ENCODE peak calls at places on chromosomes 12 and 14, in seven cellular contexts. One of them, this sample, is unnamed.

GRCh38 chr12:544142-544541 is 84.4 kb downstream of the B4GALNT3 start:
- DNase-seq in HepG2: no peak
- DNase-seq in NB4: no peak
- DNase-seq in adrenal gland: no peak
- DNase-seq in OCI-LY7: no peak
- DNase-seq in bronchial epithelial cell: no peak
- DNase-seq in brain microvascular endothelial cell: no peak
- DNase-seq in this sample: no peak

GRCh38 chr12:115966376-115966775 is 311.1 kb downstream of the MED13L start:
- DNase-seq in HepG2: no peak
- DNase-seq in NB4: no peak
- DNase-seq in adrenal gland: no peak
- DNase-seq in OCI-LY7: no peak
- DNase-seq in bronchial epithelial cell: no peak
- DNase-seq in brain microvascular endothelial cell: no peak
- DNase-seq in this sample: no peak

GRCh38 chr12:53550595-53550994 is 43.3 kb upstream of the NPFF start:
- DNase-seq in HepG2: no peak
- DNase-seq in NB4: no peak
- DNase-seq in adrenal gland: no peak
- DNase-seq in OCI-LY7: no peak
- DNase-seq in bronchial epithelial cell: peak; percentile 74
- DNase-seq in brain microvascular endothelial cell: peak; percentile 51
- DNase-seq in this sample: no peak

GRCh38 chr12:100185361-100185894 is 15.2 kb upstream of the ACTR6 start:
- DNase-seq in HepG2: no peak
- DNase-seq in NB4: peak; percentile 57
- DNase-seq in adrenal gland: no peak
- DNase-seq in OCI-LY7: no peak
- DNase-seq in bronchial epithelial cell: no peak
- DNase-seq in brain microvascular endothelial cell: no peak
- DNase-seq in this sample: peak; percentile 86

GRCh38 chr12:120961604-120962486 is 16.5 kb upstream of the HNF1A start:
- DNase-seq in HepG2: no peak
- DNase-seq in NB4: no peak
- DNase-seq in adrenal gland: peak; percentile 52
- DNase-seq in OCI-LY7: no peak
- DNase-seq in bronchial epithelial cell: peak; percentile 54
- DNase-seq in brain microvascular endothelial cell: no peak
- DNase-seq in this sample: no peak

GRCh38 chr14:76726551-76726961 is 34.7 kb upstream of the VASH1 start:
- DNase-seq in HepG2: no peak
- DNase-seq in NB4: no peak
- DNase-seq in adrenal gland: no peak
- DNase-seq in OCI-LY7: no peak
- DNase-seq in bronchial epithelial cell: no peak
- DNase-seq in brain microvascular endothelial cell: no peak
- DNase-seq in this sample: no peak

GRCh38 chr12:113070117-113070906 is 13.8 kb downstream of the DTX1 start:
- DNase-seq in HepG2: no peak
- DNase-seq in NB4: peak; percentile 93
- DNase-seq in adrenal gland: no peak
- DNase-seq in OCI-LY7: peak; percentile 68
- DNase-seq in bronchial epithelial cell: no peak
- DNase-seq in brain microvascular endothelial cell: no peak
- DNase-seq in this sample: peak; percentile 62

GRCh38 chr14:104886690-104887622 is 21.9 kb downstream of the CEP170B start:
- DNase-seq in HepG2: no peak
- DNase-seq in NB4: no peak
- DNase-seq in adrenal gland: peak; percentile 11
- DNase-seq in OCI-LY7: no peak
- DNase-seq in bronchial epithelial cell: no peak
- DNase-seq in brain microvascular endothelial cell: no peak
- DNase-seq in this sample: no peak

GRCh38 chr14:93056840-93057585 is 58.7 kb downstream of the ITPK1 start:
- DNase-seq in HepG2: peak; percentile 77
- DNase-seq in NB4: no peak
- DNase-seq in adrenal gland: peak; percentile 89
- DNase-seq in OCI-LY7: no peak
- DNase-seq in bronchial epithelial cell: no peak
- DNase-seq in brain microvascular endothelial cell: no peak
- DNase-seq in this sample: no peak

GRCh38 chr12:44076892-44077291 is 241.0 kb downstream of the TMEM117 start:
- DNase-seq in HepG2: no peak
- DNase-seq in NB4: no peak
- DNase-seq in adrenal gland: no peak
- DNase-seq in OCI-LY7: no peak
- DNase-seq in bronchial epithelial cell: no peak
- DNase-seq in brain microvascular endothelial cell: no peak
- DNase-seq in this sample: no peak

GRCh38 chr12:8914716-8915526 is 612 bp downstream of the PHC1 start:
- DNase-seq in HepG2: peak; percentile 24
- DNase-seq in NB4: peak; percentile 65
- DNase-seq in adrenal gland: peak; percentile 53
- DNase-seq in OCI-LY7: peak; percentile 42
- DNase-seq in bronchial epithelial cell: peak; percentile 53
- DNase-seq in brain microvascular endothelial cell: peak; percentile 40
- DNase-seq in this sample: peak; percentile 73

GRCh38 chr12:4997939-4998338 is 45.7 kb upstream of the KCNA5 start:
- DNase-seq in HepG2: no peak
- DNase-seq in NB4: no peak
- DNase-seq in adrenal gland: peak; percentile 21
- DNase-seq in OCI-LY7: no peak
- DNase-seq in bronchial epithelial cell: peak; percentile 82
- DNase-seq in brain microvascular endothelial cell: peak; percentile 88
- DNase-seq in this sample: no peak

GRCh38 chr12:67937822-67938221 is 51.4 kb upstream of the IFNG-AS1 start:
- DNase-seq in HepG2: no peak
- DNase-seq in NB4: no peak
- DNase-seq in adrenal gland: no peak
- DNase-seq in OCI-LY7: peak; percentile 11
- DNase-seq in bronchial epithelial cell: no peak
- DNase-seq in brain microvascular endothelial cell: no peak
- DNase-seq in this sample: peak; percentile 25
- TF ChIP-seq CTCF in HepG2: no peak
- TF ChIP-seq CTCF in NB4: no peak
- TF ChIP-seq CTCF in adrenal gland: no peak
- TF ChIP-seq CTCF in OCI-LY7: peak; percentile 45
- TF ChIP-seq CTCF in bronchial epithelial cell: no peak
- TF ChIP-seq CTCF in brain microvascular endothelial cell: no peak
- TF ChIP-seq CTCF in this sample: peak; percentile 8

GRCh38 chr14:20679907-20680306 is 4.5 kb upstream of the RNASE4 start:
- DNase-seq in HepG2: peak; percentile 76
- DNase-seq in NB4: peak; percentile 34
- DNase-seq in adrenal gland: peak; percentile 9
- DNase-seq in OCI-LY7: no peak
- DNase-seq in bronchial epithelial cell: peak; percentile 48
- DNase-seq in brain microvascular endothelial cell: peak; percentile 20
- DNase-seq in this sample: peak; percentile 41
- H3K4me3 ChIP-seq in HepG2: peak overlapping the region; percentile 83
- H3K4me3 ChIP-seq in NB4: no peak overlapping the region
- H3K4me3 ChIP-seq in adrenal gland: no peak overlapping the region
- H3K4me3 ChIP-seq in OCI-LY7: peak overlapping the region; percentile 74
- H3K4me3 ChIP-seq in bronchial epithelial cell: no peak overlapping the region
- H3K4me3 ChIP-seq in brain microvascular endothelial cell: no peak overlapping the region
- H3K4me3 ChIP-seq in this sample: peak overlapping the region; percentile 78

DNA sequence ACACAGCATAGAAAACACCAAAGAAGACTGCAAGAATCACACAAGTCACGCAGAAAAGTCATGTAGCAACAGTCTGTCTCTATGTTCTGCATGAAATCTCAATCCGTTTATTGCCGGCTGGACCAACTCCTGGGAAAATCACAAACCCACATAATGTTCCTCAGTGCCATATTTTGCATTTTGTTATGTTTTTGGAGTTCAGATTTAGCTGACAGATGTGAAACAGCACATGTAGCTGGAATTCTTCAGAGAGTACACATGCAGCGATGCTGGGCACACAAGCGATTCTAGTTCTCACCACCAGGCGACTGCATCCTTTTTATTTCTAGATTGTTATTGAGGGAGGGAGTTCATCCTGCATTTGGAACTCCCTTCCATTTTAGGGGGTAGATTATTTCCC is 193.2 kb downstream of the APAF1 start:
- DNase-seq in HepG2: no peak
- DNase-seq in NB4: no peak
- DNase-seq in adrenal gland: no peak
- DNase-seq in OCI-LY7: no peak
- DNase-seq in bronchial epithelial cell: no peak
- DNase-seq in brain microvascular endothelial cell: peak; percentile 32
- DNase-seq in this sample: no peak
- TF ChIP-seq CTCF in HepG2: no peak
- TF ChIP-seq CTCF in NB4: peak; percentile 17
- TF ChIP-seq CTCF in adrenal gland: no peak
- TF ChIP-seq CTCF in OCI-LY7: no peak
- TF ChIP-seq CTCF in bronchial epithelial cell: no peak
- TF ChIP-seq CTCF in brain microvascular endothelial cell: peak; percentile 67
- TF ChIP-seq CTCF in this sample: peak; percentile 17

GRCh38 chr12:24231298-24231697 is 281.8 kb upstream of the SOX5 start:
- DNase-seq in HepG2: no peak
- DNase-seq in NB4: no peak
- DNase-seq in adrenal gland: no peak
- DNase-seq in OCI-LY7: no peak
- DNase-seq in bronchial epithelial cell: no peak
- DNase-seq in brain microvascular endothelial cell: no peak
- DNase-seq in this sample: peak; percentile 1
- H3K4me3 ChIP-seq in HepG2: no peak overlapping the region
- H3K4me3 ChIP-seq in NB4: no peak overlapping the region
- H3K4me3 ChIP-seq in adrenal gland: no peak overlapping the region
- H3K4me3 ChIP-seq in OCI-LY7: no peak overlapping the region
- H3K4me3 ChIP-seq in bronchial epithelial cell: no peak overlapping the region
- H3K4me3 ChIP-seq in brain microvascular endothelial cell: no peak overlapping the region
- H3K4me3 ChIP-seq in this sample: no peak overlapping the region

DNA sequence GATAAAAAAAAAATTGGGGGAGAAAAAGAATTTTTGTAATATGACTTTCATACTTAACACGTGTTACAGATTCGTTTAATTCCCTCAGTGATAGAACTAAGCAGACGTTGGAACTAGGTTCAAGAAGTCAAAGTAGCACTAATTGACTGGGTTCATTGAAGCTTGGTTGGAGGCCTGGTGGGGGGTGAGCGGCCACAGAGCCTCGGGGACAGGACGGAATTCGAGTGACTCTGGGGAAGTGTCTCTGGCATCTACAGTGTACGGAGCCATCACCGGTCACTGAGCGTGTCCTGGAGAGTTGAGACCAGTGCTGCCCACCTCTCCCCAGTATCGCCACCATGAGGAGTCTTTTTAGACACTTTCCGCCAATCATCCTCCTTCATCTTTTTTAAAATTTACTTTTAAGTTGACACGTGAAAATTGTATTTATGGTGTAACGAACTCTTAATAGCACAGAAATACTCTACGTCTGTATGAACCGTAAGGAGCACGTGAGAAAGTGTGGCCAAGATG is 1.3 kb downstream of the ZFYVE21 start:
- DNase-seq in HepG2: peak; percentile 11
- DNase-seq in NB4: no peak
- DNase-seq in adrenal gland: no peak
- DNase-seq in OCI-LY7: no peak
- DNase-seq in bronchial epithelial cell: no peak
- DNase-seq in brain microvascular endothelial cell: no peak
- DNase-seq in this sample: no peak
- TF ChIP-seq CTCF in HepG2: no peak
- TF ChIP-seq CTCF in NB4: no peak
- TF ChIP-seq CTCF in adrenal gland: no peak
- TF ChIP-seq CTCF in OCI-LY7: peak; percentile 32
- TF ChIP-seq CTCF in bronchial epithelial cell: no peak
- TF ChIP-seq CTCF in brain microvascular endothelial cell: no peak
- TF ChIP-seq CTCF in this sample: no peak

GRCh38 chr14:33642641-33643342 is 308.1 kb downstream of the EGLN3 start:
- DNase-seq in HepG2: no peak
- DNase-seq in NB4: no peak
- DNase-seq in adrenal gland: no peak
- DNase-seq in OCI-LY7: no peak
- DNase-seq in bronchial epithelial cell: no peak
- DNase-seq in brain microvascular endothelial cell: no peak
- DNase-seq in this sample: no peak
- H3K4me3 ChIP-seq in HepG2: no peak overlapping the region
- H3K4me3 ChIP-seq in NB4: no peak overlapping the region
- H3K4me3 ChIP-seq in adrenal gland: no peak overlapping the region
- H3K4me3 ChIP-seq in OCI-LY7: no peak overlapping the region
- H3K4me3 ChIP-seq in bronchial epithelial cell: no peak overlapping the region
- H3K4me3 ChIP-seq in brain microvascular endothelial cell: no peak overlapping the region
- H3K4me3 ChIP-seq in this sample: no peak overlapping the region

GRCh38 chr14:35963209-35963608 is 137.1 kb downstream of the BRMS1L start:
- DNase-seq in HepG2: peak; percentile 45
- DNase-seq in NB4: peak; percentile 11
- DNase-seq in adrenal gland: no peak
- DNase-seq in OCI-LY7: no peak
- DNase-seq in bronchial epithelial cell: peak; percentile 36
- DNase-seq in brain microvascular endothelial cell: no peak
- DNase-seq in this sample: peak; percentile 58
- TF ChIP-seq CTCF in HepG2: peak; percentile 48
- TF ChIP-seq CTCF in NB4: peak; percentile 25
- TF ChIP-seq CTCF in adrenal gland: no peak
- TF ChIP-seq CTCF in OCI-LY7: peak; percentile 65
- TF ChIP-seq CTCF in bronchial epithelial cell: peak; percentile 50
- TF ChIP-seq CTCF in brain microvascular endothelial cell: peak; percentile 33
- TF ChIP-seq CTCF in this sample: peak; percentile 40

DNA sequence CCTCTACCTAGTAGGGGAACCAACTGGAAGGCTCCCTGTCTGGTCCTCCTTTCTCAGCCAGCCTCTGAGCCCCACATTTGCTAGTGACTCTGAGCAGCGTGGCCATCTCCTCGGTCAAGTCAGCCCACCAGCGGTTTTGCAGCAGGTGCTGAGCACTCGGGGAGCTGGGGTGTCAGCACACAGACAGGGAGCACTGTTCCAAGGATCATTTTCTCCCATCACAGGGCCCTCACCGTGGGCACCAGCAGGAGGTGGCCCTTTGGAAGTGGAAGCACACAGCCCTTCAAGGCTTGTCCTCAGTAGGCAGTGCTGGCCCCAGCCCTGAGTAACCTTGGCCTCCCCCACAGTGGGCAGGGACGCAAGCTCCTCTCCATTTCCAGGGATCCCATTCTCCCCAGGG is 24.1 kb upstream of the EML1 start:
- DNase-seq in HepG2: no peak
- DNase-seq in NB4: no peak
- DNase-seq in adrenal gland: no peak
- DNase-seq in OCI-LY7: no peak
- DNase-seq in bronchial epithelial cell: no peak
- DNase-seq in brain microvascular endothelial cell: no peak
- DNase-seq in this sample: no peak
- H3K4me3 ChIP-seq in HepG2: no peak overlapping the region
- H3K4me3 ChIP-seq in NB4: no peak overlapping the region
- H3K4me3 ChIP-seq in adrenal gland: no peak overlapping the region
- H3K4me3 ChIP-seq in OCI-LY7: no peak overlapping the region
- H3K4me3 ChIP-seq in bronchial epithelial cell: no peak overlapping the region
- H3K4me3 ChIP-seq in brain microvascular endothelial cell: no peak overlapping the region
- H3K4me3 ChIP-seq in this sample: no peak overlapping the region

DNA sequence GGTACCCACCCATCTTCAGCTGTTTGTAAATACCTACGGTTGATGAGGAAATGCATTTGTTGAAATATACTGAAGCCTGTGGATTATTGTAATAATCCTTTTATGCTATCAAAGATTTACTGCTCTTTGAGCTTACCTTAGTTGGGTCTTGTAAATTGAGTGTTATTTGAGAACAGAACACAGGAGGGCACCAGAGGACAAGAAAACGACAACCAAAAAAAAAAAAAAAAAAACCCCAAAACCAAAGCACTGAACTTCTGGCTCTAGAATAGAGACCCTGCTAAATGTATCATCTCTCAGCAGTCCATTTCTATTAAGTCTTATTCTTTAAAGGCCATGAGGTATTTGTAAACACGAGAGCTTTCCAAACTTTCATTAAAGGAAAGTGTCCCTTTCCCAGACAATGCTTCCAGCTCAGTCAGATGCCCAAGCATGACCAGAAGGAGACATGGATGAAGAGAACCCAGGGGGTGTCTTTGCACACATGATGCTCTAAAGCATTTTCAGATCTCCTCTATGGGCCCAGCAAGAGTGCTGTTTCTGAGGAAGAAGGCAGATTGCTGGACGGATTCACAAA is 763.9 kb downstream of the NRXN3 start:
- DNase-seq in HepG2: peak; percentile 12
- DNase-seq in NB4: peak; percentile 31
- DNase-seq in adrenal gland: no peak
- DNase-seq in OCI-LY7: peak; percentile 11
- DNase-seq in bronchial epithelial cell: peak; percentile 39
- DNase-seq in brain microvascular endothelial cell: no peak
- DNase-seq in this sample: peak; percentile 45
- TF ChIP-seq CTCF in HepG2: peak; percentile 40
- TF ChIP-seq CTCF in NB4: peak; percentile 23
- TF ChIP-seq CTCF in adrenal gland: peak; percentile 48
- TF ChIP-seq CTCF in OCI-LY7: peak; percentile 75
- TF ChIP-seq CTCF in bronchial epithelial cell: peak; percentile 44
- TF ChIP-seq CTCF in brain microvascular endothelial cell: peak; percentile 34
- TF ChIP-seq CTCF in this sample: peak; percentile 35